ENCODE peak calls at places on chromosomes 5 and 9, in five cellular contexts. One of them, this sample, is unnamed. For H3K4me1, the result is how much of the 10 kb centered on the place peaks cover.

GRCh38 chr9:20642045-20642444 is 19.7 kb upstream of the MLLT3 start:
- DNase-seq in PC-9: no peak
- DNase-seq in fibroblast of lung: no peak
- DNase-seq in adrenal gland: no peak
- DNase-seq in lung: no peak
- DNase-seq in this sample: no peak

GRCh38 chr9:97632992-97633858 is at the start of the genes NCBP1 and TSTD2:
- DNase-seq in PC-9: peak
- DNase-seq in fibroblast of lung: peak
- DNase-seq in adrenal gland: peak
- DNase-seq in lung: peak
- DNase-seq in this sample: peak

GRCh38 chr5:55338810-55339243 is 31.0 kb downstream of the MTREX start:
- DNase-seq in PC-9: no peak
- DNase-seq in fibroblast of lung: no peak
- DNase-seq in adrenal gland: no peak
- DNase-seq in lung: no peak
- DNase-seq in this sample: no peak

GRCh38 chr9:111662851-111663823 is 1.7 kb downstream of the GNG10 start:
- DNase-seq in PC-9: peak
- DNase-seq in fibroblast of lung: no peak
- DNase-seq in adrenal gland: no peak
- DNase-seq in lung: no peak
- DNase-seq in this sample: no peak

GRCh38 chr5:115599924-115600323 is 2.4 kb downstream of the TICAM2 start:
- DNase-seq in PC-9: no peak
- DNase-seq in fibroblast of lung: no peak
- DNase-seq in adrenal gland: no peak
- DNase-seq in lung: no peak
- DNase-seq in this sample: no peak

GRCh38 chr5:119340597-119341218 is 15.1 kb upstream of the TNFAIP8 start:
- DNase-seq in PC-9: no peak
- DNase-seq in fibroblast of lung: no peak
- DNase-seq in adrenal gland: no peak
- DNase-seq in lung: no peak
- DNase-seq in this sample: no peak

GRCh38 chr9:88056876-88057275 is 81.4 kb downstream of the SPATA31C2 start:
- DNase-seq in PC-9: peak
- DNase-seq in fibroblast of lung: no peak
- DNase-seq in adrenal gland: no peak
- DNase-seq in lung: no peak
- DNase-seq in this sample: no peak

GRCh38 chr5:39702928-39703327 is 278.1 kb upstream of the DAB2 start:
- DNase-seq in PC-9: no peak
- DNase-seq in fibroblast of lung: no peak
- DNase-seq in adrenal gland: no peak
- DNase-seq in lung: no peak
- DNase-seq in this sample: no peak

GRCh38 chr5:134176523-134177196 is at the start of gene SKP1:
- DNase-seq in PC-9: peak
- DNase-seq in fibroblast of lung: peak
- DNase-seq in adrenal gland: peak
- DNase-seq in lung: peak
- DNase-seq in this sample: peak

GRCh38 chr5:159510282-159510681 is 180.0 kb upstream of the IL12B start:
- DNase-seq in PC-9: peak
- DNase-seq in fibroblast of lung: peak
- DNase-seq in adrenal gland: peak
- DNase-seq in lung: peak
- DNase-seq in this sample: peak

GRCh38 chr9:77224750-77225312 is 47.5 kb downstream of the VPS13A start:
- DNase-seq in PC-9: no peak
- DNase-seq in fibroblast of lung: peak
- DNase-seq in adrenal gland: no peak
- DNase-seq in lung: no peak
- DNase-seq in this sample: no peak

GRCh38 chr9:129458663-129459549 is 162.0 kb downstream of the C9orf50 start:
- DNase-seq in PC-9: peak
- DNase-seq in fibroblast of lung: no peak
- DNase-seq in adrenal gland: peak
- DNase-seq in lung: peak
- DNase-seq in this sample: peak

GRCh38 chr9:80501635-80502034 is 929.9 kb downstream of the TLE4 start:
- DNase-seq in PC-9: no peak
- DNase-seq in fibroblast of lung: peak
- DNase-seq in adrenal gland: no peak
- DNase-seq in lung: no peak
- DNase-seq in this sample: no peak

GRCh38 chr5:68028131-68028727 is 187.3 kb upstream of the PIK3R1 start:
- DNase-seq in PC-9: no peak
- DNase-seq in fibroblast of lung: no peak
- DNase-seq in adrenal gland: no peak
- DNase-seq in lung: no peak
- DNase-seq in this sample: no peak

GRCh38 chr5:111183064-111183463 is 41.1 kb upstream of the CAMK4 start:
- DNase-seq in PC-9: no peak
- DNase-seq in fibroblast of lung: no peak
- DNase-seq in adrenal gland: no peak
- DNase-seq in lung: no peak
- DNase-seq in this sample: no peak

GRCh38 chr5:43338856-43339255 is 25.6 kb upstream of the HMGCS1 start:
- DNase-seq in PC-9: no peak
- DNase-seq in fibroblast of lung: no peak
- DNase-seq in adrenal gland: no peak
- DNase-seq in lung: no peak
- DNase-seq in this sample: no peak

GRCh38 chr5:144308211-144308610 is 137.5 kb downstream of the KCTD16 start:
- DNase-seq in PC-9: no peak
- DNase-seq in fibroblast of lung: no peak
- DNase-seq in adrenal gland: no peak
- DNase-seq in lung: no peak
- DNase-seq in this sample: no peak

GRCh38 chr9:89655047-89655989 is 50.5 kb downstream of the GADD45G start:
- DNase-seq in PC-9: no peak
- DNase-seq in fibroblast of lung: no peak
- DNase-seq in adrenal gland: peak
- DNase-seq in lung: no peak
- DNase-seq in this sample: no peak

GRCh38 chr5:150411245-150411979 is 1.3 kb downstream of the CD74 start:
- DNase-seq in PC-9: no peak
- DNase-seq in fibroblast of lung: no peak
- DNase-seq in adrenal gland: peak
- DNase-seq in lung: peak
- DNase-seq in this sample: no peak

GRCh38 chr9:18129809-18130334 is 344.1 kb upstream of the ADAMTSL1 start:
- DNase-seq in PC-9: no peak
- DNase-seq in fibroblast of lung: no peak
- DNase-seq in adrenal gland: no peak
- DNase-seq in lung: no peak
- DNase-seq in this sample: no peak

GRCh38 chr9:72665421-72665820 is 144.0 kb downstream of the TMC1 start:
- DNase-seq in PC-9: peak
- DNase-seq in fibroblast of lung: no peak
- DNase-seq in adrenal gland: no peak
- DNase-seq in lung: no peak
- DNase-seq in this sample: no peak

GRCh38 chr5:53827072-53827471 is 266.6 kb downstream of the NDUFS4 start:
- DNase-seq in PC-9: no peak
- DNase-seq in fibroblast of lung: no peak
- DNase-seq in adrenal gland: peak
- DNase-seq in lung: no peak
- DNase-seq in this sample: no peak

GRCh38 chr5:10602031-10602806 is 38.3 kb downstream of the ANKRD33B start:
- DNase-seq in PC-9: no peak
- DNase-seq in fibroblast of lung: no peak
- DNase-seq in adrenal gland: no peak
- DNase-seq in lung: no peak
- DNase-seq in this sample: no peak

GRCh38 chr5:167644619-167645018 is 646.8 kb upstream of the WWC1 start:
- DNase-seq in PC-9: no peak
- DNase-seq in fibroblast of lung: peak
- DNase-seq in adrenal gland: no peak
- DNase-seq in lung: no peak
- DNase-seq in this sample: no peak

GRCh38 chr5:142740474-142740873 is 29.7 kb upstream of the ARHGAP26 start:
- DNase-seq in PC-9: peak
- DNase-seq in fibroblast of lung: no peak
- DNase-seq in adrenal gland: no peak
- DNase-seq in lung: no peak
- DNase-seq in this sample: no peak

GRCh38 chr9:70422371-70423043 is 8.1 kb upstream of the KLF9 start:
- DNase-seq in PC-9: no peak
- DNase-seq in fibroblast of lung: no peak
- DNase-seq in adrenal gland: no peak
- DNase-seq in lung: no peak
- DNase-seq in this sample: no peak

GRCh38 chr5:108093186-108093585 is 288.7 kb downstream of the FBXL17 start:
- DNase-seq in PC-9: no peak
- DNase-seq in fibroblast of lung: peak
- DNase-seq in adrenal gland: no peak
- DNase-seq in lung: no peak
- DNase-seq in this sample: no peak

GRCh38 chr9:16100596-16101091 is 547.8 kb downstream of the CCDC171 start:
- DNase-seq in PC-9: no peak
- DNase-seq in fibroblast of lung: peak
- DNase-seq in adrenal gland: peak
- DNase-seq in lung: peak
- DNase-seq in this sample: peak

GRCh38 chr9:128733256-128733655 is 9.3 kb upstream of the ZDHHC12 start:
- DNase-seq in PC-9: peak
- DNase-seq in fibroblast of lung: peak
- DNase-seq in adrenal gland: peak
- DNase-seq in lung: peak
- DNase-seq in this sample: peak

GRCh38 chr5:61245486-61245885 is 83.2 kb upstream of the SMIM15 start:
- DNase-seq in PC-9: no peak
- DNase-seq in fibroblast of lung: peak
- DNase-seq in adrenal gland: no peak
- DNase-seq in lung: no peak
- DNase-seq in this sample: no peak

GRCh38 chr5:170630711-170631141 is 126.9 kb downstream of the KCNIP1 start:
- DNase-seq in PC-9: no peak
- DNase-seq in fibroblast of lung: no peak
- DNase-seq in adrenal gland: no peak
- DNase-seq in lung: no peak
- DNase-seq in this sample: no peak

GRCh38 chr5:92518318-92518913 is 1062.6 kb downstream of the NR2F1-AS1 start:
- DNase-seq in PC-9: no peak
- DNase-seq in fibroblast of lung: peak
- DNase-seq in adrenal gland: no peak
- DNase-seq in lung: no peak
- DNase-seq in this sample: no peak

GRCh38 chr9:137167752-137168574 is 1.9 kb downstream of the LRRC26 start:
- DNase-seq in PC-9: peak
- DNase-seq in fibroblast of lung: peak
- DNase-seq in adrenal gland: no peak
- DNase-seq in lung: no peak
- DNase-seq in this sample: no peak

GRCh38 chr9:3200331-3200774 is 325.4 kb downstream of the RFX3 start:
- DNase-seq in PC-9: no peak
- DNase-seq in fibroblast of lung: peak
- DNase-seq in adrenal gland: no peak
- DNase-seq in lung: no peak
- DNase-seq in this sample: no peak

GRCh38 chr5:133877351-133878235 is 90.8 kb downstream of the C5orf15 start:
- DNase-seq in PC-9: no peak
- DNase-seq in fibroblast of lung: no peak
- DNase-seq in adrenal gland: no peak
- DNase-seq in lung: no peak
- DNase-seq in this sample: no peak

GRCh38 chr5:33969572-33970452 is 14.7 kb downstream of the SLC45A2 start:
- DNase-seq in PC-9: peak
- DNase-seq in fibroblast of lung: peak
- DNase-seq in adrenal gland: peak
- DNase-seq in lung: no peak
- DNase-seq in this sample: no peak

GRCh38 chr5:104096451-104096850 is 533.9 kb upstream of the NUDT12 start:
- DNase-seq in PC-9: no peak
- DNase-seq in fibroblast of lung: no peak
- DNase-seq in adrenal gland: no peak
- DNase-seq in lung: no peak
- DNase-seq in this sample: no peak

DNA sequence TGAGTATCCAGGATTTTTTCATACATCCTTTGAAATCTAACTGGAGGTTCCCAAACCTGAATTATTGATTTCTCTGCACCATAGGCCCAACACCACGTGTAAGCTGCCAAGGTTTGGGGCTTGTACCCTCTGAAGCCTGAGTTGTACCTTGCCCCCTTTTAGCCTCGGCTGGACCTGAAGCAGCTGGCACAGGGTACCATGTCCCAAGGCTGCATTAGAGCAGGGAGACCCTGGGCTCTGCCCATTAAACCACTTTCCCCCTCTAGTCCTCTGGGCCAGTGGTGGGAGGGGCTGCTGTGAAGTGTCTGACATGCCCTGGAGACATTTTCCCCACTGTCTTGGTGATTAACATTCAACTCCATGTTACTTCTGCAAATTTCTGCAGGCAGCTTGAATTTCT is 532.9 kb upstream of the NUDT12 start:
- DNase-seq in PC-9: no peak
- DNase-seq in fibroblast of lung: no peak
- DNase-seq in adrenal gland: no peak
- DNase-seq in lung: no peak
- DNase-seq in this sample: no peak
- H3K4me1 ChIP-seq in PC-9: under half
- H3K4me1 ChIP-seq in fibroblast of lung: under half
- H3K4me1 ChIP-seq in adrenal gland: under half
- H3K4me1 ChIP-seq in lung: under half
- H3K4me1 ChIP-seq in this sample: under half

GRCh38 chr9:35905912-35906679 is at the start of gene HRCT1:
- DNase-seq in PC-9: peak
- DNase-seq in fibroblast of lung: peak
- DNase-seq in adrenal gland: peak
- DNase-seq in lung: peak
- DNase-seq in this sample: peak
- H3K27ac ChIP-seq in PC-9: peak
- H3K27ac ChIP-seq in fibroblast of lung: peak
- H3K27ac ChIP-seq in adrenal gland: peak
- H3K27ac ChIP-seq in lung: peak
- H3K27ac ChIP-seq in this sample: peak

DNA sequence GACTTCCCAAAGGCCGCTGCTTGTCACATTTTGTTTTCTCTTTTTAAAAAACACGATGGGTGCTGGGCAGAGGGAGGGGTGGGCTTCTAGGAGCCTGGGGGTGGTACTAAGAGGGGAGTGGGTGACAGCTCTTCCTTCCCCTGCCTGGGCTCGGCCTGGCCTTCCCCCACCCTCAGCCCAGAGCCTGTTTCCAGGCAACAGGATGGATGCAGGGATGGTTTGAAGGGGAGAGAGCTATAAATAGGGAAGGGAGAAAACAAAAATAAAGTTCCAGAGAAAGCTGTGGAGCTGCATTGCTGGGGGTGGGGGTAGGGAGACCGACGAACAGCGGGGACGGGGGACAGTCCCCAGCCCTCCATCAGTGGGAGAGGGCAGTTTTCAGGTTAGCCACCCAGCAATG is 6.6 kb upstream of the GPRIN1 start:
- DNase-seq in PC-9: no peak
- DNase-seq in fibroblast of lung: no peak
- DNase-seq in adrenal gland: no peak
- DNase-seq in lung: no peak
- DNase-seq in this sample: no peak
- H3K4me1 ChIP-seq in PC-9: under half
- H3K4me1 ChIP-seq in fibroblast of lung: under half
- H3K4me1 ChIP-seq in adrenal gland: under half
- H3K4me1 ChIP-seq in lung: under half
- H3K4me1 ChIP-seq in this sample: under half

GRCh38 chr9:37928552-37929430 is 24.9 kb upstream of the SLC25A51 start:
- DNase-seq in PC-9: no peak
- DNase-seq in fibroblast of lung: no peak
- DNase-seq in adrenal gland: no peak
- DNase-seq in lung: no peak
- DNase-seq in this sample: no peak
- H3K27ac ChIP-seq in PC-9: no peak
- H3K27ac ChIP-seq in fibroblast of lung: no peak
- H3K27ac ChIP-seq in adrenal gland: no peak
- H3K27ac ChIP-seq in lung: no peak
- H3K27ac ChIP-seq in this sample: no peak

This sample was measured in uterus.